ENCODE peak calls at places on chromosomes 7 and 10, in eight cellular contexts. U, B, P, M, Z, F, K and G are unnamed samples.
A peak's percentile ranks its signal among the peaks of the same experiment; 100 is the strongest.

GRCh38 chr10:34985823-34986222 is 104.3 kb downstream of the CUL2 start:
- DNase-seq in P (no peak), Z (peak; percentile 44), U (no peak), B (no peak), F (peak; percentile 87), M (peak; percentile 51), K (no peak), G (no peak)

GRCh38 chr7:148997497-148997896 is 30.8 kb downstream of the PDIA4 start:
- DNase-seq in M (no peak), F (no peak), P (no peak), Z (no peak), K (no peak), B (no peak), U (no peak), G (no peak)

GRCh38 chr7:54864718-54865117 is 105.7 kb upstream of the SEC61G start:
- DNase-seq in B (no peak), U (no peak), Z (no peak), M (no peak), P (no peak), K (no peak), F (peak; percentile 69), G (no peak)

GRCh38 chr10:102435529-102436233 is 3.3 kb upstream of the CUEDC2 start:
- DNase-seq in K (no peak), F (no peak), U (peak; percentile 61), Z (peak; percentile 19), P (no peak), B (no peak), M (no peak), G (no peak)

GRCh38 chr7:18700147-18700546 is 204.6 kb downstream of the HDAC9 start:
- DNase-seq in U (no peak), B (peak; percentile 20), F (peak; percentile 44), K (no peak), P (no peak), M (peak; percentile 33), Z (peak; percentile 20), G (no peak)

GRCh38 chr10:110042891-110043290 is 35.1 kb downstream of the ADD3 start:
- DNase-seq in B (no peak), M (no peak), P (no peak), K (no peak), Z (no peak), F (no peak), U (no peak), G (no peak)

GRCh38 chr7:35748348-35748747 is 52.5 kb upstream of the SEPTIN7 start:
- DNase-seq in P (no peak), U (no peak), M (no peak), K (no peak), B (no peak), Z (no peak), F (no peak), G (no peak)

GRCh38 chr10:99520040-99520803 is 12.5 kb upstream of the NKX2-3 start:
- DNase-seq in M (peak; percentile 55), P (no peak), Z (no peak), B (no peak), K (no peak), U (no peak), F (no peak), G (no peak)

GRCh38 chr10:96912405-96912804 is 80.3 kb downstream of the LCOR start:
- DNase-seq in U (no peak), F (no peak), M (no peak), P (no peak), K (no peak), Z (no peak), B (no peak), G (no peak)

GRCh38 chr10:49556723-49557122 is 17.8 kb upstream of the ERCC6 start:
- DNase-seq in K (no peak), P (no peak), M (no peak), U (no peak), B (no peak), F (no peak), Z (no peak), G (no peak)

GRCh38 chr10:93992400-93993030 is 1.2 kb upstream of the PLCE1 start:
- DNase-seq in M (peak; percentile 37), B (no peak), U (no peak), Z (peak; percentile 29), F (peak; percentile 22), K (no peak), P (no peak), G (no peak)

GRCh38 chr10:18359839-18360238 is 219.6 kb downstream of the CACNB2 start:
- DNase-seq in B (no peak), Z (no peak), F (no peak), K (no peak), M (no peak), P (no peak), U (no peak), G (no peak)

GRCh38 chr10:79374312-79375191 is 27.3 kb downstream of the PPIF start:
- DNase-seq in M (peak; percentile 85), Z (peak; percentile 76), B (peak; percentile 66), U (peak; percentile 83), P (peak; percentile 77), K (peak; percentile 80), F (peak; percentile 100), G (peak; percentile 87)

GRCh38 chr7:29483219-29484104 is 80.2 kb upstream of the PRR15 start:
- DNase-seq in F (no peak), P (no peak), M (no peak), U (no peak), K (no peak), B (no peak), Z (no peak), G (no peak)
- H3K4me3 ChIP-seq in F (no peak overlapping the region), P (no peak overlapping the region), M (no peak overlapping the region), U (no peak overlapping the region), K (no peak overlapping the region), B (no peak overlapping the region), Z (no peak overlapping the region), G (no peak overlapping the region)

DNA sequence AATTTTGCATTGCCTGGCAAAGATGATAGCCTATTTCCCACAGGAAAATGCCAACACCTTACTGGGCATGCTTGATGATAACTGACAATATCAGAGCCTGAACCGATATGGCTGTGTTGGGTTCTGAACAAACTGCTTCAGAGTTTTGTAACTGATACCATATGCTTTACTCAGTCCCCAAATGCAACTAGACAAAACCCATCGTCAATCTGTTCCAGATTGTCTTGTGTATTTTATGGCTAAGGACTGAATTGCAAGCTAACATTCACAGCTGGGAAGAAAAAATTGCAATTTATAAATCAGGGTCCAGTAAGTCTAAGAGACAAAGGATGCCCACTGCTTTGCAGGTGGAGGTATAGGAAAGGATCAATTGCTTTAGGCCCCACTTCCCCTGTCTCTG is 116.8 kb upstream of the WNT16 start:
- DNase-seq in M (no peak), K (no peak), B (no peak), P (no peak), U (no peak), F (no peak), Z (no peak), G (no peak)
- H3K4me3 ChIP-seq in M (no peak overlapping the region), K (no peak overlapping the region), B (no peak overlapping the region), P (no peak overlapping the region), U (no peak overlapping the region), F (no peak overlapping the region), Z (no peak overlapping the region), G (no peak overlapping the region)

GRCh38 chr7:159207398-159207797 is 62.7 kb upstream of the VIPR2 start:
- DNase-seq in B (no peak), F (no peak), K (no peak), P (peak; percentile 32), M (no peak), Z (no peak), U (no peak), G (no peak)
- H3K4me3 ChIP-seq in B (no peak overlapping the region), F (no peak overlapping the region), K (no peak overlapping the region), P (no peak overlapping the region), M (no peak overlapping the region), Z (no peak overlapping the region), U (no peak overlapping the region), G (no peak overlapping the region)

GRCh38 chr7:25852995-25853713 is 298.8 kb upstream of the NFE2L3 start:
- DNase-seq in K (no peak), Z (no peak), P (peak; percentile 17), U (no peak), M (no peak), F (no peak), B (no peak), G (no peak)
- H3K4me3 ChIP-seq in K (no peak overlapping the region), Z (no peak overlapping the region), P (no peak overlapping the region), U (no peak overlapping the region), M (peak overlapping the region; percentile 45), F (no peak overlapping the region), B (no peak overlapping the region), G (no peak overlapping the region)

GRCh38 chr7:156607332-156608175 is 33.0 kb upstream of the RNF32 start:
- DNase-seq in Z (no peak), U (no peak), K (no peak), B (no peak), M (no peak), P (no peak), F (no peak), G (peak; percentile 13)
- H3K4me3 ChIP-seq in Z (no peak overlapping the region), U (peak overlapping the region; percentile 53), K (peak overlapping the region; percentile 26), B (no peak overlapping the region), M (no peak overlapping the region), P (no peak overlapping the region), F (no peak overlapping the region), G (peak overlapping the region; percentile 18)

GRCh38 chr10:43573250-43574034 is 974 bp downstream of the ZNF239 start:
- DNase-seq in P (no peak), F (no peak), M (peak; percentile 11), Z (no peak), B (no peak), U (no peak), K (no peak), G (no peak)
- H3K4me3 ChIP-seq in P (peak overlapping the region; percentile 72), F (peak overlapping the region; percentile 73), M (peak overlapping the region; percentile 45), Z (peak overlapping the region; percentile 45), B (peak overlapping the region; percentile 58), U (peak overlapping the region; percentile 67), K (peak overlapping the region; percentile 63), G (no peak overlapping the region)